ENCODE peak calls at places on chromosomes 7 and 10, in seven cellular contexts. T, N, Z, I, K, Q and H are unnamed samples.

GRCh38 chr7:44533301-44534055 is 7.7 kb downstream of the NPC1L1 start:
- DNase-seq in T (no peak), N (no peak), Z (no peak), I (peak; percentile 41), K (no peak), Q (no peak), H (no peak)

GRCh38 chr10:25159591-25159990 is 15.2 kb upstream of the GPR158 start:
- DNase-seq in T (no peak), N (no peak), Z (no peak), I (no peak), K (no peak), Q (no peak), H (no peak)

GRCh38 chr7:143379607-143380263 is 1.4 kb upstream of the ZYX start:
- DNase-seq in T (no peak), N (no peak), Z (no peak), I (no peak), K (no peak), Q (no peak), H (no peak)

GRCh38 chr7:24965831-24966708 is 13.9 kb downstream of the OSBPL3 start:
- DNase-seq in T (no peak), N (no peak), Z (no peak), I (no peak), K (peak; percentile 65), Q (no peak), H (peak; percentile 76)

GRCh38 chr10:125260260-125260659 is 99.9 kb upstream of the CTBP2 start:
- DNase-seq in T (no peak), N (no peak), Z (no peak), I (no peak), K (no peak), Q (no peak), H (no peak)

GRCh38 chr7:54967384-54967783 is 51.4 kb upstream of the EGFR start:
- DNase-seq in T (no peak), N (no peak), Z (no peak), I (peak; percentile 13), K (peak; percentile 100), Q (no peak), H (peak; percentile 100)

GRCh38 chr7:143346018-143346417 is 16.5 kb downstream of the FAM131B start:
- DNase-seq in T (no peak), N (no peak), Z (no peak), I (no peak), K (no peak), Q (no peak), H (no peak)

GRCh38 chr7:24318326-24318725 is 34.3 kb downstream of the NPY start:
- DNase-seq in T (no peak), N (no peak), Z (no peak), I (no peak), K (no peak), Q (no peak), H (no peak)

GRCh38 chr7:45576249-45576929 is 2.2 kb downstream of the ADCY1 start:
- DNase-seq in T (no peak), N (no peak), Z (no peak), I (peak; percentile 37), K (no peak), Q (no peak), H (no peak)

GRCh38 chr10:133347636-133348517 is 704 bp downstream of the PRAP1 start:
- DNase-seq in T (no peak), N (no peak), Z (no peak), I (no peak), K (no peak), Q (no peak), H (no peak)

GRCh38 chr7:40194743-40195142 is 59.9 kb downstream of the SUGCT start:
- DNase-seq in T (no peak), N (no peak), Z (no peak), I (peak; percentile 72), K (no peak), Q (no peak), H (peak; percentile 80)

GRCh38 chr7:36994456-36995112 is 270.3 kb upstream of the AOAH start:
- DNase-seq in T (no peak), N (no peak), Z (no peak), I (no peak), K (peak; percentile 13), Q (no peak), H (peak; percentile 51)

GRCh38 chr10:68423522-68423921 is 16.4 kb upstream of the RUFY2 start:
- DNase-seq in T (no peak), N (no peak), Z (no peak), I (no peak), K (no peak), Q (no peak), H (no peak)

GRCh38 chr7:40232242-40232929 is 97.6 kb downstream of the SUGCT start:
- DNase-seq in T (no peak), N (no peak), Z (no peak), I (peak; percentile 85), K (peak; percentile 78), Q (no peak), H (peak; percentile 55)

GRCh38 chr7:96388166-96388565 is 66.3 kb upstream of the SLC25A13 start:
- DNase-seq in T (no peak), N (no peak), Z (no peak), I (peak; percentile 65), K (peak; percentile 80), Q (no peak), H (peak; percentile 93)

GRCh38 chr7:43385856-43386255 is 197.1 kb upstream of the STK17A start:
- DNase-seq in T (no peak), N (no peak), Z (no peak), I (no peak), K (peak; percentile 61), Q (no peak), H (peak; percentile 89)

GRCh38 chr7:43248961-43249807 is 136.7 kb downstream of the HECW1 start:
- DNase-seq in T (no peak), N (no peak), Z (no peak), I (peak; percentile 17), K (no peak), Q (no peak), H (no peak)

GRCh38 chr7:129949292-129950133 is 3.2 kb downstream of the UBE2H start:
- DNase-seq in T (no peak), N (no peak), Z (peak; percentile 21), I (peak; percentile 87), K (peak; percentile 97), Q (peak; percentile 23), H (peak; percentile 95)

GRCh38 chr7:22564511-22565045 is 64.6 kb upstream of the STEAP1B start:
- DNase-seq in T (no peak), N (no peak), Z (no peak), I (peak; percentile 94), K (peak; percentile 98), Q (no peak), H (peak; percentile 93)

GRCh38 chr7:65946895-65947294 is 35.1 kb downstream of the GUSB start:
- DNase-seq in T (no peak), N (no peak), Z (no peak), I (peak; percentile 69), K (peak; percentile 19), Q (no peak), H (peak; percentile 31)

GRCh38 chr7:121286742-121287699 is 41.8 kb upstream of the WNT16 start:
- DNase-seq in T (no peak), N (no peak), Z (no peak), I (no peak), K (peak; percentile 79), Q (no peak), H (peak; percentile 77)

GRCh38 chr10:104209575-104210198 is 22.5 kb downstream of the CFAP43 start:
- DNase-seq in T (peak; percentile 36), N (peak; percentile 11), Z (peak; percentile 40), I (peak; percentile 61), K (peak; percentile 54), Q (no peak), H (peak; percentile 21)

GRCh38 chr7:156088115-156088514 is 275.9 kb upstream of the SHH start:
- DNase-seq in T (no peak), N (no peak), Z (no peak), I (no peak), K (no peak), Q (no peak), H (no peak)

GRCh38 chr10:79084012-79084971 is 15.5 kb downstream of the ZMIZ1 start:
- DNase-seq in T (peak; percentile 11), N (no peak), Z (no peak), I (peak; percentile 96), K (peak; percentile 95), Q (peak; percentile 95), H (peak; percentile 88)